ENCODE peak calls at places on chromosomes 6 and 20, in seven cellular contexts. R is heart left ventricle; K is body of pancreas; B is CD4-positive, CD25-positive, alpha-beta regulatory T cell; Q is left ventricle myocardium inferior; X is astrocyte; U is pancreas. G is an unnamed sample.
A peak's percentile ranks its signal among the peaks of the same experiment; 100 is the strongest.

GRCh38 chr6:29554764-29555163 is 4.8 kb downstream of the UBD start:
- DNase-seq in Q (no peak), U (no peak), B (no peak), R (no peak), X (no peak), K (no peak), G (no peak)

GRCh38 chr6:23325065-23325464 is 755.7 kb downstream of the HDGFL1 start:
- DNase-seq in U (no peak), B (no peak), K (no peak), R (no peak), Q (no peak), X (no peak), G (no peak)

GRCh38 chr6:90896165-90896549 is 309.3 kb upstream of the MAP3K7 start:
- DNase-seq in B (no peak), R (no peak), Q (no peak), X (peak; percentile 10), K (no peak), U (no peak), G (no peak)

GRCh38 chr6:99013145-99013544 is 65.4 kb upstream of the FBXL4 start:
- DNase-seq in K (no peak), U (no peak), R (no peak), Q (no peak), X (peak; percentile 99), B (no peak), G (no peak)

GRCh38 chr6:29553268-29554057 is 6.1 kb downstream of the UBD start:
- DNase-seq in U (peak; percentile 34), X (peak; percentile 9), K (peak; percentile 41), R (peak; percentile 63), Q (peak; percentile 73), B (peak; percentile 6), G (peak; percentile 15)

GRCh38 chr20:1786496-1786895 is 108.7 kb upstream of the SIRPA start:
- DNase-seq in R (no peak), X (no peak), B (no peak), K (no peak), U (no peak), Q (no peak), G (no peak)

GRCh38 chr20:47782920-47783552 is 2.2 kb downstream of the SULF2 start:
- DNase-seq in Q (no peak), X (no peak), R (no peak), K (no peak), B (no peak), U (no peak), G (no peak)

GRCh38 chr6:165571068-165571682 is 91.9 kb downstream of the PDE10A start:
- DNase-seq in K (no peak), R (no peak), U (no peak), Q (no peak), B (no peak), X (peak; percentile 63), G (no peak)

GRCh38 chr20:42018979-42019378 is 400.8 kb upstream of the CHD6 start:
- DNase-seq in K (no peak), B (no peak), X (no peak), U (no peak), Q (no peak), R (no peak), G (peak; percentile 6)

GRCh38 chr6:128507337-128508310 is 12.8 kb downstream of the PTPRK start:
- DNase-seq in U (no peak), R (no peak), K (no peak), X (peak; percentile 71), Q (no peak), B (no peak), G (peak; percentile 80)

GRCh38 chr20:10218536-10219451 is at the start of gene SNAP25:
- DNase-seq in U (peak; percentile 52), Q (no peak), K (peak; percentile 35), X (peak; percentile 84), R (no peak), B (peak; percentile 37), G (peak; percentile 76)

GRCh38 chr6:21371676-21372161 is 221.8 kb upstream of the SOX4 start:
- DNase-seq in B (no peak), X (peak; percentile 64), K (no peak), Q (no peak), R (peak; percentile 31), U (no peak), G (no peak)

GRCh38 chr20:56865055-56865454 is 235.9 kb downstream of the TFAP2C start:
- DNase-seq in R (no peak), B (no peak), K (no peak), X (no peak), U (no peak), Q (no peak), G (no peak)

GRCh38 chr20:31860431-31861345 is 9.6 kb downstream of the DUSP15 start:
- DNase-seq in X (no peak), R (no peak), Q (no peak), U (peak; percentile 42), B (no peak), K (peak; percentile 24), G (peak; percentile 20)

GRCh38 chr6:24753545-24753944 is 21.2 kb upstream of the GMNN start:
- DNase-seq in K (no peak), B (no peak), R (no peak), U (no peak), Q (no peak), X (no peak), G (no peak)

GRCh38 chr6:160679402-160679769 is 15.3 kb upstream of the LPA start:
- DNase-seq in X (no peak), U (peak; percentile 74), Q (no peak), K (peak; percentile 67), B (no peak), R (no peak), G (peak; percentile 27)

GRCh38 chr20:13868331-13868730 is 83.5 kb downstream of the NDUFAF5 start:
- DNase-seq in X (peak; percentile 36), K (no peak), Q (no peak), B (no peak), R (no peak), U (no peak), G (no peak)

GRCh38 chr6:38155576-38156204 is 336.2 kb downstream of the ZFAND3 start:
- DNase-seq in K (no peak), B (no peak), R (no peak), U (no peak), X (no peak), Q (no peak), G (no peak)

GRCh38 chr6:14721103-14721758 is 524.6 kb upstream of the JARID2 start:
- DNase-seq in K (no peak), R (no peak), U (no peak), Q (no peak), B (no peak), X (peak; percentile 23), G (no peak)

GRCh38 chr6:21079468-21080048 is 514.0 kb upstream of the SOX4 start:
- DNase-seq in B (no peak), K (no peak), R (no peak), Q (no peak), X (peak; percentile 75), U (no peak), G (no peak)

GRCh38 chr6:150528648-150529285 is 70.9 kb upstream of the PLEKHG1 start:
- DNase-seq in Q (peak; percentile 53), U (no peak), X (peak; percentile 53), K (no peak), B (no peak), R (peak; percentile 69), G (peak; percentile 65)

GRCh38 chr6:146985111-146985510 is 219.1 kb upstream of the STXBP5 start:
- DNase-seq in X (no peak), B (no peak), Q (no peak), R (no peak), U (no peak), K (no peak), G (peak; percentile 34)

GRCh38 chr20:3701061-3701998 is 11.1 kb downstream of the SIGLEC1 start:
- DNase-seq in R (no peak), X (no peak), B (no peak), U (no peak), Q (no peak), K (no peak), G (no peak)

DNA sequence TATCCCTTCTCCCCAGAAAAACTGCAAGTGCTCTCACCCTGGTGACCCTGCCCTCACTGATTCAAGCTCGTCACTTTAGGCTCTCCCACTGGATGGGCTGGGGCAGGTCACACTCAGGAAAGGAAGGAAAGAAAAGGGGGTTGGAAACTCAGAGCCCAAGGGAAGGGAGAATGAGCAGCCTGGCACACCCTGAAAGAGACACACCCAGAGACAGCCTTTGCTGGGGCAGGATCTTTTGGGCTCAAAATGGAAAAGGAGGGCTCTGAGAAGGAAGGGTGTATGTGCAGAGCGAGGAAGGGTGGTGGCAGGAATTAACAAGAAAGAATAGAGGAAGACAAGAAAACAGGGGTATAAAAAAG is 2.5 kb downstream of the PPP1R18 start:
- DNase-seq in B (no peak), Q (no peak), X (no peak), U (no peak), K (no peak), R (no peak), G (no peak)
- H3K4me1 ChIP-seq in B (peaks cover 73% of the 10 kb centered on the region), Q (peaks cover 98% of the 10 kb centered on the region), X (peaks cover 52% of the 10 kb centered on the region), U (no peaks in the 10 kb centered on the region), K (peaks cover 69% of the 10 kb centered on the region), R (peaks cover 52% of the 10 kb centered on the region), G (peaks cover 44% of the 10 kb centered on the region)

GRCh38 chr6:3231213-3232016 is 4.0 kb upstream of the TUBB2B start:
- DNase-seq in U (peak; percentile 90), Q (peak; percentile 57), R (peak; percentile 78), B (no peak), K (peak; percentile 93), X (peak; percentile 59), G (peak; percentile 94)
- H3K4me3 ChIP-seq in U (peak overlapping the region; percentile 18), Q (peak overlapping the region; percentile 80), R (peak overlapping the region; percentile 75), B (no peak overlapping the region), K (peak overlapping the region; percentile 52), X (peak overlapping the region; percentile 77), G (peak overlapping the region; percentile 97)

DNA sequence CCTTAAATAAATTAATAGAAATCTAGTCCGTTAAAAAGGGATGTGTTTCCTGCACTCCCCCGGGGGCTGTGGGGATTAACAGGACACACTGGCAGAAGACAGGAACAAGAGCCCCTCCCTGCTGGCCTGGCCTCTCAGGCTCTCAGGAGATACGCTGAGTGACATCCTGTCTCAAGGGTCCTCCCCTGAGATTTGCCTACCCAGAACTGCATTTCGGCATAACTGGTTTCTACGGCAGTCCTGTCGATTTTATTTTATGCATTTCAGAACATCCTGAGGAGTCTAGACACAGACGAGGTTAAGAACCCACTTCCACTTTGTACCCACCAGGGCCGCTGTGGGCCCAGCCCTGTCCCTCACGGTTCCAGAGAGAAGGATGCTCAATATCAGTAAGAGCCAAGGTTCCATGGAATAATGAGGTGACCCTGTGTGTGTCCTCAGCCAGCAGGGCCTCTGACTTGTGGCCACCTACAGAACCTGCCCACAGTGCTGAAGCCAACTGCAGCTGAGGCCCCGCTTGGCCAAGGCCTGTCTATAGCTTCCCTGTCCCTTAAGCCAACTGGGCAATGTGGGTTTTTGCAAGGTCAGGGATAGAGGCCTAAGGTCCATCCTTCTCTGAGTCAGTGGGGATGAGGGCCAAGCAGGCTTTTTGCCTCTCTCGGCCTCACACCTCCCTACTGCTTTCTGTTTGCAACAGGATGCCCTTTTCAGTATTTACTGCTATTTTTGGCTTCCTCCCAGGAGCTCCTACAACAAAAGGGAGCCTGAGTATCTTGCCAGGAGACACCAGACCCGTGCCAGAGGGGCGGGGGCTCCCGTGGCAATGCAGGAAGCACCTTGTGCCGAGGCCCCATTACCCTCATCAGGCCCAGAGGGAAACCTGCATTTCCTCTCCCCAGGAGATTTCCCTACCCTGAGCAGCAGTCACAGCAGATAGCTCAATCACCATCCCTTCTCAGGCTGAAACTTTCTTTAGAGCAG is 14.7 kb downstream of the UQCC2 start:
- DNase-seq in R (peak; percentile 70), U (no peak), K (no peak), X (peak; percentile 65), Q (peak; percentile 60), B (peak; percentile 39), G (no peak)
- H3K4me1 ChIP-seq in R (peaks cover 73% of the 10 kb centered on the region), U (no peaks in the 10 kb centered on the region), K (peaks cover 8% of the 10 kb centered on the region), X (peaks cover 47% of the 10 kb centered on the region), Q (peaks cover 91% of the 10 kb centered on the region), B (peaks cover 63% of the 10 kb centered on the region), G (no peaks in the 10 kb centered on the region)

GRCh38 chr6:33508935-33509926 is 54.9 kb downstream of the ZBTB9 start:
- DNase-seq in X (no peak), R (no peak), Q (no peak), U (no peak), K (no peak), B (no peak), G (no peak)
- H3K4me3 ChIP-seq in X (no peak overlapping the region), R (peak overlapping the region; percentile 33), Q (peak overlapping the region; percentile 45), U (no peak overlapping the region), K (no peak overlapping the region), B (no peak overlapping the region), G (no peak overlapping the region)